ENCODE peak calls at places on chromosomes 5 and 9, in eight cellular contexts. One of them, this sample, is unnamed.

GRCh38 chr5:120614512-120614911 is 150.4 kb downstream of the PRR16 start:
- DNase-seq in naive thymus-derived CD4-positive, alpha-beta T cell: no peak
- DNase-seq in OCI-LY7: no peak
- DNase-seq in IMR-90: peak; percentile 70
- DNase-seq in left lung: no peak
- DNase-seq in stomach: no peak
- DNase-seq in heart left ventricle: no peak
- DNase-seq in HCT116: no peak
- DNase-seq in this sample: no peak

GRCh38 chr9:2800385-2801179 is 43.3 kb downstream of the PUM3 start:
- DNase-seq in IMR-90: peak; percentile 36
- DNase-seq in stomach: no peak
- DNase-seq in OCI-LY7: no peak
- DNase-seq in HCT116: no peak
- DNase-seq in heart left ventricle: no peak
- DNase-seq in left lung: no peak
- DNase-seq in naive thymus-derived CD4-positive, alpha-beta T cell: no peak
- DNase-seq in this sample: no peak

GRCh38 chr9:83920469-83920941 is 727 bp downstream of the KIF27 start:
- DNase-seq in naive thymus-derived CD4-positive, alpha-beta T cell: peak; percentile 63
- DNase-seq in HCT116: no peak
- DNase-seq in OCI-LY7: no peak
- DNase-seq in IMR-90: peak; percentile 38
- DNase-seq in heart left ventricle: no peak
- DNase-seq in stomach: peak; percentile 62
- DNase-seq in left lung: no peak
- DNase-seq in this sample: peak; percentile 5

GRCh38 chr9:107730691-107731090 is 241.1 kb upstream of the KLF4 start:
- DNase-seq in IMR-90: no peak
- DNase-seq in stomach: no peak
- DNase-seq in heart left ventricle: no peak
- DNase-seq in naive thymus-derived CD4-positive, alpha-beta T cell: no peak
- DNase-seq in OCI-LY7: no peak
- DNase-seq in HCT116: no peak
- DNase-seq in left lung: no peak
- DNase-seq in this sample: no peak

GRCh38 chr5:59021837-59022514 is 439.1 kb downstream of the RAB3C start:
- DNase-seq in IMR-90: no peak
- DNase-seq in HCT116: no peak
- DNase-seq in stomach: peak; percentile 35
- DNase-seq in OCI-LY7: no peak
- DNase-seq in heart left ventricle: peak; percentile 70
- DNase-seq in naive thymus-derived CD4-positive, alpha-beta T cell: no peak
- DNase-seq in left lung: peak; percentile 80
- DNase-seq in this sample: no peak

GRCh38 chr9:82202808-82203207 is 214.2 kb downstream of the SPATA31D1 start:
- DNase-seq in HCT116: no peak
- DNase-seq in left lung: no peak
- DNase-seq in OCI-LY7: no peak
- DNase-seq in naive thymus-derived CD4-positive, alpha-beta T cell: no peak
- DNase-seq in heart left ventricle: no peak
- DNase-seq in IMR-90: peak; percentile 81
- DNase-seq in stomach: no peak
- DNase-seq in this sample: no peak

GRCh38 chr9:128805661-128806060 is 12.6 kb upstream of the ENDOG start:
- DNase-seq in HCT116: no peak
- DNase-seq in left lung: peak; percentile 53
- DNase-seq in naive thymus-derived CD4-positive, alpha-beta T cell: no peak
- DNase-seq in OCI-LY7: no peak
- DNase-seq in heart left ventricle: no peak
- DNase-seq in stomach: no peak
- DNase-seq in IMR-90: no peak
- DNase-seq in this sample: no peak

GRCh38 chr5:161846731-161847130 is 1.2 kb upstream of the GABRA1 start:
- DNase-seq in OCI-LY7: no peak
- DNase-seq in left lung: no peak
- DNase-seq in heart left ventricle: no peak
- DNase-seq in IMR-90: no peak
- DNase-seq in HCT116: no peak
- DNase-seq in stomach: no peak
- DNase-seq in naive thymus-derived CD4-positive, alpha-beta T cell: no peak
- DNase-seq in this sample: peak; percentile 43

GRCh38 chr5:95922798-95923197 is 38.9 kb downstream of the ELL2 start:
- DNase-seq in IMR-90: no peak
- DNase-seq in stomach: no peak
- DNase-seq in OCI-LY7: no peak
- DNase-seq in HCT116: no peak
- DNase-seq in naive thymus-derived CD4-positive, alpha-beta T cell: no peak
- DNase-seq in left lung: no peak
- DNase-seq in heart left ventricle: no peak
- DNase-seq in this sample: no peak

GRCh38 chr9:127166651-127167524 is 44.5 kb upstream of the ANGPTL2 start:
- DNase-seq in IMR-90: peak; percentile 36
- DNase-seq in left lung: no peak
- DNase-seq in OCI-LY7: peak; percentile 98
- DNase-seq in naive thymus-derived CD4-positive, alpha-beta T cell: no peak
- DNase-seq in HCT116: peak; percentile 47
- DNase-seq in heart left ventricle: no peak
- DNase-seq in stomach: peak; percentile 26
- DNase-seq in this sample: no peak

GRCh38 chr9:124079176-124079925 is 67.8 kb downstream of the LHX2 start:
- DNase-seq in naive thymus-derived CD4-positive, alpha-beta T cell: no peak
- DNase-seq in left lung: no peak
- DNase-seq in stomach: no peak
- DNase-seq in OCI-LY7: no peak
- DNase-seq in IMR-90: peak; percentile 66
- DNase-seq in heart left ventricle: peak; percentile 70
- DNase-seq in HCT116: no peak
- DNase-seq in this sample: no peak

GRCh38 chr9:89154651-89155336 is 23.8 kb downstream of the SHC3 start:
- DNase-seq in HCT116: peak; percentile 51
- DNase-seq in IMR-90: peak; percentile 96
- DNase-seq in OCI-LY7: no peak
- DNase-seq in heart left ventricle: no peak
- DNase-seq in naive thymus-derived CD4-positive, alpha-beta T cell: no peak
- DNase-seq in left lung: no peak
- DNase-seq in stomach: no peak
- DNase-seq in this sample: no peak

GRCh38 chr5:83026507-83026906 is 50.7 kb downstream of the TMEM167A start:
- DNase-seq in IMR-90: no peak
- DNase-seq in naive thymus-derived CD4-positive, alpha-beta T cell: no peak
- DNase-seq in heart left ventricle: no peak
- DNase-seq in OCI-LY7: no peak
- DNase-seq in left lung: no peak
- DNase-seq in HCT116: no peak
- DNase-seq in stomach: no peak
- DNase-seq in this sample: no peak

GRCh38 chr9:89473762-89474469 is 24.0 kb downstream of the SEMA4D start:
- DNase-seq in stomach: no peak
- DNase-seq in naive thymus-derived CD4-positive, alpha-beta T cell: no peak
- DNase-seq in OCI-LY7: no peak
- DNase-seq in left lung: no peak
- DNase-seq in heart left ventricle: no peak
- DNase-seq in HCT116: no peak
- DNase-seq in IMR-90: peak; percentile 89
- DNase-seq in this sample: no peak

GRCh38 chr5:165457854-165458481 is 1952.5 kb downstream of the MAT2B start:
- DNase-seq in HCT116: no peak
- DNase-seq in stomach: no peak
- DNase-seq in heart left ventricle: no peak
- DNase-seq in left lung: no peak
- DNase-seq in OCI-LY7: peak; percentile 1
- DNase-seq in naive thymus-derived CD4-positive, alpha-beta T cell: no peak
- DNase-seq in IMR-90: peak; percentile 55
- DNase-seq in this sample: peak; percentile 48

GRCh38 chr5:68374770-68375518 is 159.4 kb downstream of the PIK3R1 start:
- DNase-seq in IMR-90: no peak
- DNase-seq in left lung: no peak
- DNase-seq in stomach: no peak
- DNase-seq in heart left ventricle: no peak
- DNase-seq in naive thymus-derived CD4-positive, alpha-beta T cell: no peak
- DNase-seq in OCI-LY7: no peak
- DNase-seq in HCT116: no peak
- DNase-seq in this sample: no peak

GRCh38 chr5:6452622-6453504 is 4.2 kb downstream of the UBE2QL1 start:
- DNase-seq in stomach: no peak
- DNase-seq in heart left ventricle: peak; percentile 43
- DNase-seq in HCT116: no peak
- DNase-seq in naive thymus-derived CD4-positive, alpha-beta T cell: no peak
- DNase-seq in OCI-LY7: no peak
- DNase-seq in left lung: no peak
- DNase-seq in IMR-90: no peak
- DNase-seq in this sample: no peak

GRCh38 chr5:79535477-79536192 is 21.7 kb upstream of the HOMER1 start:
- DNase-seq in stomach: no peak
- DNase-seq in heart left ventricle: no peak
- DNase-seq in naive thymus-derived CD4-positive, alpha-beta T cell: no peak
- DNase-seq in IMR-90: peak; percentile 5
- DNase-seq in HCT116: no peak
- DNase-seq in left lung: no peak
- DNase-seq in OCI-LY7: no peak
- DNase-seq in this sample: no peak

GRCh38 chr9:86854898-86855523 is 92.3 kb downstream of the GAS1 start:
- DNase-seq in stomach: no peak
- DNase-seq in naive thymus-derived CD4-positive, alpha-beta T cell: no peak
- DNase-seq in IMR-90: peak; percentile 96
- DNase-seq in left lung: no peak
- DNase-seq in OCI-LY7: no peak
- DNase-seq in heart left ventricle: no peak
- DNase-seq in HCT116: no peak
- DNase-seq in this sample: peak; percentile 79

GRCh38 chr9:133521122-133522072 is 3.4 kb downstream of the MYMK start:
- DNase-seq in heart left ventricle: no peak
- DNase-seq in IMR-90: no peak
- DNase-seq in HCT116: no peak
- DNase-seq in OCI-LY7: no peak
- DNase-seq in naive thymus-derived CD4-positive, alpha-beta T cell: no peak
- DNase-seq in left lung: peak; percentile 47
- DNase-seq in stomach: no peak
- DNase-seq in this sample: no peak

GRCh38 chr5:138538943-138539627 is 4.0 kb downstream of the ETF1 start:
- DNase-seq in heart left ventricle: no peak
- DNase-seq in stomach: no peak
- DNase-seq in HCT116: no peak
- DNase-seq in naive thymus-derived CD4-positive, alpha-beta T cell: no peak
- DNase-seq in left lung: no peak
- DNase-seq in OCI-LY7: no peak
- DNase-seq in IMR-90: no peak
- DNase-seq in this sample: no peak
- H3K36me3 ChIP-seq in heart left ventricle: peaks cover 8% of the 10 kb centered on the region
- H3K36me3 ChIP-seq in stomach: peaks cover 14% of the 10 kb centered on the region
- H3K36me3 ChIP-seq in HCT116: peaks cover 67% of the 10 kb centered on the region
- H3K36me3 ChIP-seq in naive thymus-derived CD4-positive, alpha-beta T cell: no peaks in the 10 kb centered on the region
- H3K36me3 ChIP-seq in left lung: peaks cover 18% of the 10 kb centered on the region
- H3K36me3 ChIP-seq in OCI-LY7: peaks cover 79% of the 10 kb centered on the region
- H3K36me3 ChIP-seq in IMR-90: no peaks in the 10 kb centered on the region
- H3K36me3 ChIP-seq in this sample: no peaks in the 10 kb centered on the region

DNA sequence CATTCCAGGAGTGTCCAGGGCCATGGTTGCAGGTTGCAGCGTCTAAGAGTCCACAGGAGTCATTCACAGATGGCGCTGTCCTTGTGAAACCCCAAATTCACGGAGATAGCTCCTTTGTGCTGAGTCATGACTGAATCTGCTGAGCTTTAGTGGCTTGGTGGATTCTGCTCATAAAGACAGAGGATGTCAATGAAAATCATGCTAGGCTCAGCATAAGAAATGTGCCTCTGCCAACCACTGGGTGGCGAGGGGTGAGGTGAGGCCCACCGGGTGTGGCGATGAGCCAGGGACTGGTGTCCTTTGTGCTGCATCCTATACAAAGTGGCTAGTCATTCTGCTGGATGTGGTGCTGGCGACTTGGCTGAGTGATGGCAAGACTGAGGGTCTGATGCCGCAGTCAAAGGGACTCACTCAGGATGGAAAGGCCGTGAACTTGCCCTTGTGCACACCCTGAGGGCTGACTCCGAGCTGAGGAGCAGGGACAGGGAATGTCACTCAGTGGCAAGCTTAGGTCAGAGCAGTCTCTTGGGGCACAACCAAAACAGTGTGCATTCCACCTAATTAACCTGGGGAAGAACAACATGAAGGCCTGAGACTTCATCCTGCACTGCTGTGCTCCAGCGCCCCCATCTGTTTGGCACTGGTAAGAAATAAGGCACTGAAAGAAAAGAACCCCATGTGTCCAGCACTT is 71.5 kb downstream of the DAP start:
- DNase-seq in naive thymus-derived CD4-positive, alpha-beta T cell: no peak
- DNase-seq in left lung: no peak
- DNase-seq in IMR-90: peak; percentile 46
- DNase-seq in heart left ventricle: no peak
- DNase-seq in OCI-LY7: peak; percentile 40
- DNase-seq in stomach: no peak
- DNase-seq in HCT116: no peak
- DNase-seq in this sample: peak; percentile 31
- H3K27ac ChIP-seq in naive thymus-derived CD4-positive, alpha-beta T cell: no peak overlapping the region
- H3K27ac ChIP-seq in left lung: no peak overlapping the region
- H3K27ac ChIP-seq in IMR-90: peak overlapping the region; percentile 36
- H3K27ac ChIP-seq in heart left ventricle: no peak overlapping the region
- H3K27ac ChIP-seq in OCI-LY7: no peak overlapping the region
- H3K27ac ChIP-seq in stomach: no peak overlapping the region
- H3K27ac ChIP-seq in HCT116: no peak overlapping the region
- H3K27ac ChIP-seq in this sample: no peak overlapping the region

GRCh38 chr5:136052692-136053335 is 24.0 kb downstream of the TGFBI start:
- DNase-seq in IMR-90: no peak
- DNase-seq in naive thymus-derived CD4-positive, alpha-beta T cell: no peak
- DNase-seq in left lung: no peak
- DNase-seq in OCI-LY7: no peak
- DNase-seq in stomach: no peak
- DNase-seq in heart left ventricle: no peak
- DNase-seq in HCT116: no peak
- DNase-seq in this sample: no peak

GRCh38 chr5:136051486-136052220 is 22.9 kb downstream of the TGFBI start:
- DNase-seq in left lung: no peak
- DNase-seq in heart left ventricle: no peak
- DNase-seq in stomach: no peak
- DNase-seq in naive thymus-derived CD4-positive, alpha-beta T cell: no peak
- DNase-seq in OCI-LY7: no peak
- DNase-seq in HCT116: no peak
- DNase-seq in IMR-90: no peak
- DNase-seq in this sample: no peak

GRCh38 chr5:136055612-136056302 is 27.0 kb downstream of the TGFBI start:
- DNase-seq in OCI-LY7: no peak
- DNase-seq in IMR-90: no peak
- DNase-seq in left lung: no peak
- DNase-seq in stomach: no peak
- DNase-seq in HCT116: no peak
- DNase-seq in naive thymus-derived CD4-positive, alpha-beta T cell: no peak
- DNase-seq in heart left ventricle: no peak
- DNase-seq in this sample: no peak

GRCh38 chr5:136054133-136054996 is 25.6 kb downstream of the TGFBI start:
- DNase-seq in naive thymus-derived CD4-positive, alpha-beta T cell: no peak
- DNase-seq in OCI-LY7: no peak
- DNase-seq in HCT116: no peak
- DNase-seq in heart left ventricle: no peak
- DNase-seq in left lung: no peak
- DNase-seq in stomach: no peak
- DNase-seq in IMR-90: peak; percentile 49
- DNase-seq in this sample: no peak

GRCh38 chr5:136053336-136054121 is 24.7 kb downstream of the TGFBI start:
- DNase-seq in left lung: no peak
- DNase-seq in heart left ventricle: peak; percentile 55
- DNase-seq in stomach: no peak
- DNase-seq in OCI-LY7: no peak
- DNase-seq in naive thymus-derived CD4-positive, alpha-beta T cell: no peak
- DNase-seq in IMR-90: peak; percentile 97
- DNase-seq in HCT116: peak; percentile 76
- DNase-seq in this sample: no peak
- H3K4me1 ChIP-seq in left lung: peaks cover 5% of the 10 kb centered on the region
- H3K4me1 ChIP-seq in heart left ventricle: peaks cover 32% of the 10 kb centered on the region
- H3K4me1 ChIP-seq in stomach: peaks cover 39% of the 10 kb centered on the region
- H3K4me1 ChIP-seq in OCI-LY7: no peaks in the 10 kb centered on the region
- H3K4me1 ChIP-seq in naive thymus-derived CD4-positive, alpha-beta T cell: no peaks in the 10 kb centered on the region
- H3K4me1 ChIP-seq in IMR-90: peaks cover 49% of the 10 kb centered on the region
- H3K4me1 ChIP-seq in HCT116: peaks cover 44% of the 10 kb centered on the region
- H3K4me1 ChIP-seq in this sample: peaks cover 2% of the 10 kb centered on the region

GRCh38 chr9:104802906-104803305 is 39.0 kb downstream of the NIPSNAP3B start:
- DNase-seq in stomach: no peak
- DNase-seq in IMR-90: no peak
- DNase-seq in heart left ventricle: no peak
- DNase-seq in HCT116: no peak
- DNase-seq in left lung: no peak
- DNase-seq in OCI-LY7: no peak
- DNase-seq in naive thymus-derived CD4-positive, alpha-beta T cell: no peak
- DNase-seq in this sample: no peak
- H3K36me3 ChIP-seq in stomach: peaks cover 97% of the 10 kb centered on the region
- H3K36me3 ChIP-seq in IMR-90: peaks cover 72% of the 10 kb centered on the region
- H3K36me3 ChIP-seq in heart left ventricle: peaks cover 97% of the 10 kb centered on the region
- H3K36me3 ChIP-seq in HCT116: no peaks in the 10 kb centered on the region
- H3K36me3 ChIP-seq in left lung: peaks cover 97% of the 10 kb centered on the region
- H3K36me3 ChIP-seq in OCI-LY7: peaks cover 89% of the 10 kb centered on the region
- H3K36me3 ChIP-seq in naive thymus-derived CD4-positive, alpha-beta T cell: peaks cover 13% of the 10 kb centered on the region
- H3K36me3 ChIP-seq in this sample: no peaks in the 10 kb centered on the region